ENCODE peak calls at places on chromosomes 6 and 20, in four cellular contexts. J is A549, H is brain microvascular endothelial cell, V is ovary. Q is an unnamed sample.

GRCh38 chr20:3712279-3712873 is at the start of gene SIGLEC1:
- DNase-seq in J (no peak), H (no peak), V (peak; percentile 37), Q (no peak)

GRCh38 chr20:13223731-13224130 is 2.7 kb downstream of the ISM1 start:
- DNase-seq in J (no peak), H (no peak), V (no peak), Q (no peak)

GRCh38 chr6:13479206-13479797 is 8.1 kb downstream of the GFOD1 start:
- DNase-seq in J (no peak), H (no peak), V (no peak), Q (no peak)

GRCh38 chr6:81690073-81690472 is 62.4 kb downstream of the TENT5A start:
- DNase-seq in J (no peak), H (no peak), V (no peak), Q (no peak)

GRCh38 chr6:3529232-3529631 is 72.4 kb upstream of the SLC22A23 start:
- DNase-seq in J (no peak), H (no peak), V (no peak), Q (no peak)

GRCh38 chr6:75693534-75693933 is 55.5 kb upstream of the MYO6 start:
- DNase-seq in J (no peak), H (peak; percentile 48), V (no peak), Q (no peak)

GRCh38 chr6:38420207-38420606 is 219.5 kb downstream of the BTBD9 start:
- DNase-seq in J (no peak), H (no peak), V (no peak), Q (no peak)

GRCh38 chr6:48615041-48615440 is 504.0 kb upstream of the PTCHD4 start:
- DNase-seq in J (no peak), H (peak; percentile 9), V (no peak), Q (no peak)

GRCh38 chr20:2133318-2134183 is 31.9 kb downstream of the STK35 start:
- DNase-seq in J (peak; percentile 35), H (peak; percentile 46), V (no peak), Q (peak; percentile 78)
- H3K27ac ChIP-seq in J (peak overlapping the region; percentile 68), H (no peak overlapping the region), V (no peak overlapping the region), Q (no peak overlapping the region)

GRCh38 chr6:56955171-56956155 is 556 bp downstream of the BEND6 start:
- DNase-seq in J (peak; percentile 67), H (peak; percentile 83), V (peak; percentile 86), Q (peak; percentile 95)
- H3K27ac ChIP-seq in J (peak overlapping the region; percentile 95), H (peak overlapping the region; percentile 59), V (peak overlapping the region; percentile 59), Q (no peak overlapping the region)

GRCh38 chr6:24931752-24932691 is 3.7 kb downstream of the RIPOR2 start:
- DNase-seq in J (no peak), H (no peak), V (no peak), Q (no peak)

GRCh38 chr6:24933266-24933665 is 2.5 kb downstream of the RIPOR2 start:
- DNase-seq in J (no peak), H (no peak), V (no peak), Q (no peak)

GRCh38 chr6:24931296-24931695 is 4.5 kb downstream of the RIPOR2 start:
- DNase-seq in J (no peak), H (no peak), V (no peak), Q (no peak)

GRCh38 chr6:24933868-24934401 is 1.8 kb downstream of the RIPOR2 start:
- DNase-seq in J (peak; percentile 12), H (no peak), V (no peak), Q (no peak)

GRCh38 chr6:24932832-24933231 is 2.9 kb downstream of the RIPOR2 start:
- DNase-seq in J (no peak), H (no peak), V (no peak), Q (no peak)
- H3K27ac ChIP-seq in J (no peak overlapping the region), H (no peak overlapping the region), V (no peak overlapping the region), Q (no peak overlapping the region)

DNA sequence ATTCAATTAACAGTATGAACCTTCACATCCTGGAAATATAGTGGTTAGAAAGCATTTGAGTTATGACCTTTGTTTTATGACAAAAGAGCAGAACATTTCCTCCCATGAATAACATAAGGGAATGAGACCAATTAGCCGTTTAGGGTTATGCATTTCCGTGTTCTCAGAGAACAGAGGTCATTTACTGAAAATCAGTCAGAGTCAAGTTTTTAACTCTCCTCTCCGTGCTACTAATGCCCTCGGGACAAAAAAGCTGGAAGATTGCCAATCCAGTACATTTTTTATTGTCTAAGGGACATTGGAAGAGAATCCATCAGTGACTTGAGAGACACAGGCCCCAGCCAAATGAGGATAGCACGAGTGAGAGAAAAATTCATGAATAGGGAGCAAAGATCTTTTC is 632.7 kb downstream of the RFPL4B start:
- DNase-seq in J (no peak), H (peak; percentile 16), V (no peak), Q (no peak)
- H3K27ac ChIP-seq in J (no peak overlapping the region), H (no peak overlapping the region), V (no peak overlapping the region), Q (no peak overlapping the region)